ENCODE peak calls at places on chromosomes 13 and 19, in eight cellular contexts. B is left lung; E is RWPE2; O is body of pancreas; I is heart right ventricle; T is ovary; P is PC-3; Y is CD8-positive, alpha-beta memory T cell. G is an unnamed sample.
A peak's percentile ranks its signal among the peaks of the same experiment; 100 is the strongest.

GRCh38 chr19:44648536-44649370 is 5.0 kb downstream of the PVR start:
- DNase-seq in B (no peak), E (no peak), O (no peak), I (peak; percentile 74), T (peak; percentile 51), P (peak; percentile 59), Y (no peak), G (no peak)

GRCh38 chr13:45928196-45928595 is 76.6 kb upstream of the SIAH3 start:
- DNase-seq in B (no peak), E (no peak), O (no peak), I (no peak), T (no peak), P (no peak), Y (no peak), G (no peak)

GRCh38 chr19:45403781-45404556 is 900 bp downstream of the PPP1R13L start:
- DNase-seq in B (peak; percentile 67), E (no peak), O (peak; percentile 84), I (peak; percentile 68), T (no peak), P (peak; percentile 75), Y (peak; percentile 52), G (peak; percentile 48)

GRCh38 chr13:55160911-55161310 is 1979.8 kb upstream of the PRR20A start:
- DNase-seq in B (no peak), E (no peak), O (no peak), I (no peak), T (no peak), P (no peak), Y (no peak), G (no peak)

GRCh38 chr19:46296722-46297431 is at the start of gene HIF3A:
- DNase-seq in B (peak; percentile 55), E (no peak), O (peak; percentile 60), I (peak; percentile 62), T (peak; percentile 86), P (no peak), Y (no peak), G (no peak)

GRCh38 chr13:45040626-45041025 is 51.3 kb downstream of the GPALPP1 start:
- DNase-seq in B (no peak), E (no peak), O (no peak), I (no peak), T (no peak), P (peak; percentile 10), Y (no peak), G (no peak)

GRCh38 chr19:44848036-44848804 is 2.1 kb downstream of the NECTIN2 start:
- DNase-seq in B (no peak), E (no peak), O (peak; percentile 49), I (peak; percentile 48), T (peak; percentile 55), P (peak; percentile 30), Y (no peak), G (no peak)

GRCh38 chr13:113837554-113838355 is 26.1 kb downstream of the GAS6 start:
- DNase-seq in B (peak; percentile 90), E (peak; percentile 99), O (peak; percentile 87), I (peak; percentile 93), T (peak; percentile 96), P (peak; percentile 84), Y (no peak), G (no peak)

GRCh38 chr19:18373892-18374629 is 11.9 kb upstream of the GDF15 start:
- DNase-seq in B (peak; percentile 97), E (peak; percentile 94), O (peak; percentile 88), I (peak; percentile 95), T (peak; percentile 93), P (peak; percentile 90), Y (no peak), G (no peak)

GRCh38 chr13:39414339-39414738 is 188.7 kb downstream of the LHFPL6 start:
- DNase-seq in B (no peak), E (no peak), O (no peak), I (no peak), T (no peak), P (no peak), Y (no peak), G (no peak)

GRCh38 chr13:73365681-73366080 is 306.9 kb downstream of the KLF5 start:
- DNase-seq in B (no peak), E (no peak), O (no peak), I (no peak), T (no peak), P (peak; percentile 59), Y (no peak), G (no peak)

GRCh38 chr13:84654654-84655244 is 772.5 kb upstream of the SLITRK1 start:
- DNase-seq in B (no peak), E (no peak), O (no peak), I (no peak), T (no peak), P (no peak), Y (no peak), G (no peak)

DNA sequence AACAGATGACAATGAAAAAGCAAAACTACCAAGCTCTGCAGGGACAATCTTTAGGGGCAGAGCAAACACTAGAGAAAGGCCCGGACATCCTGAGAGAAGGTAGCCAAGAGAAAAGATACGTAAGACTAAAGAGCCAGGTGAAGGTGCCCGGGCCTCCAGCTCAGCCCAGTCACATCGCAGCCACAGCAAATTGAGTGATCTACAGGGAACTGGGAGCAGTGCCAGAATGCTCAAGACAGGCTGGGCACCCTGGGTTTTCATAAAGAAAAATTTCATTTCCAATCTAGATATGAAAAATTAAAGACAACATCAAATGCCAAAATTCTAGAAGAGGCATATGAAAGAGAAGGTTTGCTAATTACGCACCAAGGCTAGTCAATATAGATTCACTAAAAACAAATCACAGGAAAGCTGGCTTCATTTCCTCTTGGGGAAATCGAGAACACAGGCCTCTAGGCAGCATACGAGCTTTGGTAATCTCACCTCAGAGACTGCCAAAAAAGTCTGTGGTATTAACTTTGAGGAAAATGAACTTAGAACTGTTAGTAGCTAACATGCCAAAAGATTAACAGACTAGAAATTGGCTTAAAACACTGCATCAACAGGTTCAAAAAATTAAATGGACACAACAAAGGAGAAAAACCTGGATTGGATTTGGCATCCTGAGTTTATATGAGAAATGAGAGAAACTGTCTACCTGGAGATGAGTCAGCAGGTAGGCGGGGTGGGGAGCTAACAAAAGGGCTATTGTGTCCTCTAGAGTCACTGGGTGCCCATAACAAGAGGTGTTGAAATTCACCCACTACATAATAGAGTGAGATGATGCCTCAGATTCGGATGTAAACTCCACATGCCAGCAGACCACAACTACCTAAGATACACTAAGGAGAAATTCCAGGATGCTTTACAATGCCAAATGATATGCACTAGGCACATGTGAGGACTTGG is 6.6 kb downstream of the ANKRD10 start:
- DNase-seq in B (no peak), E (peak; percentile 94), O (peak; percentile 77), I (no peak), T (no peak), P (peak; percentile 94), Y (no peak), G (no peak)
- H3K4me1 ChIP-seq in B (peaks cover 20% of the 10 kb centered on the region), E (peaks cover 33% of the 10 kb centered on the region), O (peaks cover 73% of the 10 kb centered on the region), I (peaks cover 60% of the 10 kb centered on the region), T (peaks cover 33% of the 10 kb centered on the region), P (peaks cover 53% of the 10 kb centered on the region), Y (peaks cover 46% of the 10 kb centered on the region), G (peaks cover 47% of the 10 kb centered on the region)

DNA sequence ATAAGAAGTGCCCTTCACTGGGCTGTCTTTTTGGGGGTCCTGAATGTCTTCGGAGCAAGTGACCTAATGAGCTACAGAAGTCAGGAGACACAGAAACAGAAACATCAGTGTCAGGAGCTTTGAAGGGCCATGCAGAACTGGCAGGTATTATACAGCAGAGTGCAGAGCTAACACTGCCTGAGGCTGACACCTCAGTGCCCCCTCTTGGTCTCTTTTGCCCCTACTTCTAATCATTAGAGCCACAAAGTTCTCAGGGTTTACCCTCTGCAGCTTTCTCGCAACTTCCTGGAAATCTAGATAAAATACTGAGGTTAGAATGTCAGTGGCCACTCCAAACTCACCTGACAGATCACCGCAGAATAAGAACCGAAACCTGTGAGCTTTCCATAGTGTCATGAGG is 172.7 kb downstream of the B3GLCT start:
- DNase-seq in B (no peak), E (no peak), O (no peak), I (no peak), T (no peak), P (no peak), Y (no peak), G (no peak)
- H3K4me1 ChIP-seq in B (no peaks in the 10 kb centered on the region), E (no peaks in the 10 kb centered on the region), O (no peaks in the 10 kb centered on the region), I (no peaks in the 10 kb centered on the region), T (no peaks in the 10 kb centered on the region), P (no peaks in the 10 kb centered on the region), Y (no peaks in the 10 kb centered on the region), G (no peaks in the 10 kb centered on the region)

GRCh38 chr13:33231339-33231738 is 54.2 kb downstream of the STARD13 start:
- DNase-seq in B (no peak), E (no peak), O (no peak), I (no peak), T (no peak), P (peak; percentile 22), Y (no peak), G (no peak)

GRCh38 chr13:33227927-33228644 is 57.5 kb downstream of the STARD13 start:
- DNase-seq in B (no peak), E (no peak), O (no peak), I (no peak), T (no peak), P (no peak), Y (no peak), G (no peak)

GRCh38 chr13:33229446-33230177 is 55.9 kb downstream of the STARD13 start:
- DNase-seq in B (no peak), E (no peak), O (no peak), I (peak; percentile 50), T (no peak), P (no peak), Y (no peak), G (no peak)

GRCh38 chr13:33228645-33229445 is 56.7 kb downstream of the STARD13 start:
- DNase-seq in B (no peak), E (no peak), O (no peak), I (no peak), T (peak; percentile 20), P (peak; percentile 57), Y (no peak), G (peak; percentile 40)

DNA sequence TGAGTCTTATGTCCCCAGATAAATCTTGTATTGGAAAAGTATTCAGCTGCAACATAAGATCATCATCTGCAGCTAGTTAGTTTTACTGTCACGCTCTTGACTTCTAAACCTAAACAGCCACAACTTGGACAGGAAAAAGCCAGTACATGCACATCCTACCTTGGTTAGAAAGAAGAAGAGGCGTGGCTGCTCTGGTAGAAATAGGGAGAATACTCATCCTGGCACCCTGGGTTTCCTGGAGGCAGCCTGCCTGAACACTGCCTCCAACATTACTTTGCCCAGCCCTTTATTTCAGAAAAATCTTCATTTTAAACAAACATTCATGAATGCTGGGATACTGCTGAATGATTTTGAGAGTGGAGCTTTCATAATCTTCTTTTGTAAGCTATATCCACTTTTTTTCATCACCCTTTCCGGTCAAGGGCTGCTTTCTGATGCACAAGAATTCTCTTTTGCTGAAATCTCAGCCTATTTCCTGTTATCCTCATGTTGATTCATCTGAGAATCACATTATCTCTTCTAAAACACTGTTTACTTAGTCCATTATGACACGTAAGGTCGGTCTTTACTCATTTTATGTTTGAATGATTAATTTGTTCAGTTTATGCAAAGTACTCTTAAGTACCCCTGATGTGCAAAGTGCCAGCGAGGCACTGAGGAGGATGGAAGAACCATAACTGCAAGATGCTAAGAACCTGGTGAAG is 55.2 kb downstream of the STARD13 start:
- DNase-seq in B (no peak), E (no peak), O (no peak), I (no peak), T (no peak), P (peak; percentile 63), Y (no peak), G (no peak)
- H3K4me1 ChIP-seq in B (peaks cover 10% of the 10 kb centered on the region), E (peaks cover 55% of the 10 kb centered on the region), O (peaks cover 44% of the 10 kb centered on the region), I (peaks cover 64% of the 10 kb centered on the region), T (peaks cover 10% of the 10 kb centered on the region), P (peaks cover 54% of the 10 kb centered on the region), Y (no peaks in the 10 kb centered on the region), G (peaks cover 3% of the 10 kb centered on the region)

DNA sequence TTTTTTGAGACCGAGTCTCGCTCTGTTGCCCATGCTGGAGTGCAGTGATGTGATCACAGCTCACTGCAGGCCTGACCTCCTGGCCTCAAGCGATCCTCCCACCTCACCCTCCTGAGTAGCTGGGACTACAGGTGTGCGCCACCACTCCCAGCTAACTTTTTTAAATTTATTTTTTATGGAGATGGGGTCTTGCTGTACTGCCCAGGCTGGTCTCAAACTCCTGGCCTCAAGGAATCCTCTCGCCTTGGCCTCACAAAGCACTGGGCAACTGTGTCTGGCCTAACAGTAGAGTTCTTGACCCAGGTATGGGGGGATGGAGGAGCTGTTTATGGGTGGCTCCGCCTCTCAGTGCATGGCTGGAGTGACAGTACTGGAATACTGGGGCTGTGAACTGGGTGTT is 59.6 kb downstream of the SMARCA4 start:
- DNase-seq in B (no peak), E (no peak), O (no peak), I (no peak), T (no peak), P (no peak), Y (no peak), G (no peak)
- H3K4me1 ChIP-seq in B (no peaks in the 10 kb centered on the region), E (no peaks in the 10 kb centered on the region), O (peaks cover 5% of the 10 kb centered on the region), I (no peaks in the 10 kb centered on the region), T (no peaks in the 10 kb centered on the region), P (no peaks in the 10 kb centered on the region), Y (no peaks in the 10 kb centered on the region), G (no peaks in the 10 kb centered on the region)

G was measured in CD4-positive, alpha-beta memory T cell.